ENCODE peak calls at places on chromosomes 1 and 21, in six cellular contexts. F is NCI-H2171, R is ELR, A is EL, E is osteocyte, W is DMS53. M is an unnamed sample.

GRCh38 chr1:42765271-42765670 is 1.6 kb downstream of the P3H1 start:
- DNase-seq in W (no peak), R (peak), F (no peak), E (no peak), A (peak), M (no peak)

GRCh38 chr1:22751124-22751531 is 40.5 kb downstream of the EPHB2 start:
- DNase-seq in E (no peak), F (peak), R (no peak), A (no peak), W (peak), M (peak)

GRCh38 chr21:14991957-14992356 is 72.8 kb downstream of the NRIP1 start:
- DNase-seq in E (no peak), R (no peak), A (no peak), F (no peak), W (no peak), M (peak)

GRCh38 chr1:27864264-27864895 is 8.0 kb upstream of the THEMIS2 start:
- DNase-seq in W (peak), A (no peak), R (no peak), E (no peak), F (no peak), M (no peak)

GRCh38 chr21:33761104-33762036 is 119.1 kb downstream of the ITSN1 start:
- DNase-seq in E (no peak), R (peak), W (peak), A (peak), F (no peak), M (peak)

GRCh38 chr21:45574691-45575090 is 32.5 kb upstream of the SLC19A1 start:
- DNase-seq in F (no peak), W (no peak), E (no peak), R (no peak), A (no peak), M (no peak)

GRCh38 chr1:119101563-119101962 is 38.9 kb downstream of the WARS2 start:
- DNase-seq in A (peak), R (no peak), F (no peak), E (no peak), W (no peak), M (peak)

GRCh38 chr1:29521438-29521715 is 285.1 kb downstream of the PTPRU start:
- DNase-seq in R (no peak), E (peak), F (no peak), W (no peak), A (no peak), M (no peak)

GRCh38 chr1:71658295-71658694 is 577.5 kb upstream of the ZRANB2 start:
- DNase-seq in F (peak), W (no peak), E (no peak), R (no peak), A (no peak), M (peak)

GRCh38 chr1:23611601-23612327 is 52.5 kb upstream of the ID3 start:
- DNase-seq in W (peak), A (no peak), E (no peak), F (peak), R (no peak), M (no peak)

GRCh38 chr1:41980872-41981653 is 62.3 kb upstream of the HIVEP3 start:
- DNase-seq in F (no peak), W (no peak), A (peak), R (peak), E (peak), M (no peak)

GRCh38 chr1:212432163-212432705 is 486 bp upstream of the NENF start:
- DNase-seq in W (peak), R (peak), F (no peak), E (no peak), A (no peak), M (no peak)

GRCh38 chr1:162213281-162213909 is 143.9 kb downstream of the NOS1AP start:
- DNase-seq in W (no peak), F (no peak), R (no peak), A (no peak), E (no peak), M (peak)